ENCODE peak calls at places on chromosomes 16 and 17, in four cellular contexts. L, G, V and D are unnamed samples.

GRCh38 chr16:48272837-48273421 is 25.6 kb upstream of the ABCC11 start:
- DNase-seq in L (no peak), G (no peak), V (no peak), D (no peak)

GRCh38 chr16:117381-118365 is 20.8 kb downstream of the NPRL3 start:
- DNase-seq in L (no peak), G (peak), V (no peak), D (no peak)

GRCh38 chr17:73550561-73550960 is 93.7 kb downstream of the SDK2 start:
- DNase-seq in L (no peak), G (no peak), V (no peak), D (no peak)

GRCh38 chr17:64707077-64707591 is 45.0 kb upstream of the SMURF2 start:
- DNase-seq in L (peak), G (no peak), V (peak), D (no peak)

GRCh38 chr16:24037335-24037734 is 201.6 kb downstream of the PRKCB start:
- DNase-seq in L (no peak), G (no peak), V (no peak), D (no peak)

GRCh38 chr16:3144331-3144881 is 9.6 kb downstream of the ZNF213 start:
- DNase-seq in L (no peak), G (no peak), V (no peak), D (no peak)

GRCh38 chr16:81645303-81645702 is 133.8 kb upstream of the PLCG2 start:
- DNase-seq in L (peak), G (no peak), V (peak), D (no peak)

GRCh38 chr16:31531096-31531495 is 3.4 kb downstream of the AHSP start:
- DNase-seq in L (no peak), G (no peak), V (no peak), D (no peak)

GRCh38 chr16:23081675-23082119 is 67.6 kb downstream of the USP31 start:
- DNase-seq in L (peak), G (no peak), V (peak), D (no peak)

GRCh38 chr17:40663252-40663651 is 1.7 kb downstream of the KRT222 start:
- DNase-seq in L (no peak), G (no peak), V (no peak), D (no peak)